ENCODE peak calls at places on chromosomes 13 and 19, in five cellular contexts. A is WERI-Rb-1, J is OCI-LY7, Y is AG09309, Z is cardiac muscle cell. H is an unnamed sample.

GRCh38 chr19:49830766-49831165 is 12.7 kb downstream of the MED25 start:
- DNase-seq in J (no peak), A (no peak), Y (no peak), Z (no peak), H (no peak)

GRCh38 chr19:53519431-53519830 is 18.5 kb upstream of the ZNF331 start:
- DNase-seq in A (no peak), J (no peak), Y (no peak), Z (no peak), H (no peak)

GRCh38 chr13:74306496-74306895 is 172.3 kb upstream of the KLF12 start:
- DNase-seq in Y (no peak), Z (peak; percentile 18), A (no peak), J (no peak), H (peak; percentile 18)

GRCh38 chr19:8307400-8307964 is 676 bp downstream of the CD320 start:
- DNase-seq in Z (no peak), Y (no peak), A (peak; percentile 16), J (peak; percentile 37), H (no peak)

GRCh38 chr13:29619995-29620394 is 24.5 kb upstream of the SLC7A1 start:
- DNase-seq in Z (no peak), A (no peak), J (no peak), Y (no peak), H (no peak)

GRCh38 chr19:10226376-10227214 is 4.5 kb downstream of the S1PR2 start:
- DNase-seq in Z (peak; percentile 93), A (no peak), Y (no peak), J (no peak), H (no peak)

GRCh38 chr13:80841346-80841882 is 500.5 kb upstream of the SPRY2 start:
- DNase-seq in J (no peak), Y (no peak), Z (no peak), A (no peak), H (no peak)

GRCh38 chr19:8561071-8561764 is 16.0 kb downstream of the MYO1F start:
- DNase-seq in J (no peak), A (no peak), Z (no peak), Y (no peak), H (no peak)

GRCh38 chr13:32881792-32882175 is 134.4 kb upstream of the KL start:
- DNase-seq in A (no peak), Y (no peak), Z (no peak), J (no peak), H (peak; percentile 92)

GRCh38 chr13:29582171-29582570 is 13.3 kb downstream of the SLC7A1 start:
- DNase-seq in Y (no peak), Z (no peak), J (no peak), A (no peak), H (no peak)

DNA sequence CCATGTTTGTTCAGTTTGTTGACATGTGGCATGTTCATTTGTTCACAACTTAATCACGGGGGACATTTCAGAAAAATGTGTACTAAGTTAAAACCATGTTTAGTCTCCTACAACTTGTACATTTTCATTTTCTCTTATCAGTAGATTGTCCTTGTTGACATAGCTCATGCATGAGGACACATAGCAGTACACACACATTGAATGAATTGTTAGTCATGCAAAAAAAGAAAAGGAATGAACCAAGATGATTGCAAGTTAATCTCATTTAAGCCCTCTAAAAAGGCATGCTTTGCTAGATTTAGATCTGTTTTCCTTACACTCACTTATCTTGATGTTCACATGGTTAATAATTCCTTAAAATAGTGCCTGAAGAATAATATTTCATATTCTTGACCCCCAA is 38.2 kb upstream of the AKAP11 start:
- DNase-seq in Z (no peak), A (no peak), J (no peak), Y (no peak), H (no peak)
- TF ChIP-seq CTCF in Z (no peak), A (no peak), J (no peak), Y (no peak), H (no peak)

GRCh38 chr13:111398196-111398595 is 77.8 kb downstream of the TEX29 start:
- DNase-seq in Y (no peak), Z (no peak), A (no peak), J (no peak), H (no peak)

GRCh38 chr13:111399776-111400505 is 79.5 kb downstream of the TEX29 start:
- DNase-seq in Z (no peak), A (no peak), Y (no peak), J (no peak), H (no peak)

GRCh38 chr13:111399334-111399733 is 78.9 kb downstream of the TEX29 start:
- DNase-seq in J (no peak), A (no peak), Y (no peak), Z (no peak), H (no peak)

GRCh38 chr13:111397202-111397880 is 76.9 kb downstream of the TEX29 start:
- DNase-seq in Y (no peak), A (no peak), Z (no peak), J (no peak), H (no peak)

DNA sequence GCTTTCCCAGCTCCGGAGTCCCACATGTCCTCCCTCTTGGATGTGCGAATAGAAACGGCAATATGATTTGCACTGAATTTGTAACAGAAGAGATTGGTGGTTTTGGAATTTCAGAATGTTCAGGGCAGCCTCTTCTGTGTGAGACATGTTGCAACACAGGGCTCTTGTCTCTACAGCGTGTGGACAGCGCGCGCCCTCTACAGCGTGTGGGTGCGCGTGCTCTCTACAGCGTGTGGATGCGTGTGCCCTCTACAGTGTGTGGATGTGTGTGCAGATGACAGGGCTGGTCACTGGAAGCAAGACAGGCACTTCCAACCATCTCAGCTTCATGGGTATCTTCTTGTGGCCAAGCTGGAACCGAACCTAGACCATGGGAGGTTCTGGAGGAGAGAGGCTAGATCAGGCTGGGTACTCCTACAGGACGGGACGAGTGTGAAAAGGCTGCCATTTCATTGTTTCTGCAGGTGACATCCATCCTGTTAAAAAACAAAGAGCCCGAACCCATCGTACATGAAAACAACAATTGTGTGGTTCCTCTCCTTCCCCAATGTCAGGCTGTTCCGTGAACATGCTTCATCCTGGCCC is 78.4 kb downstream of the TEX29 start:
- DNase-seq in Z (no peak), J (no peak), Y (no peak), A (no peak), H (no peak)
- TF ChIP-seq CTCF in Z (no peak), J (no peak), Y (peak; percentile 5), A (peak; percentile 51), H (no peak)

GRCh38 chr19:40582467-40582866 is 5.8 kb downstream of the SHKBP1 start:
- DNase-seq in J (no peak), A (no peak), Y (no peak), Z (no peak), H (no peak)

GRCh38 chr19:40585677-40586422 is 9.2 kb downstream of the SHKBP1 start:
- DNase-seq in J (no peak), Z (peak; percentile 73), Y (no peak), A (no peak), H (peak; percentile 91)

GRCh38 chr19:40583283-40583682 is 6.6 kb downstream of the SHKBP1 start:
- DNase-seq in A (no peak), Z (no peak), Y (no peak), J (no peak), H (no peak)

GRCh38 chr19:40585241-40585640 is 8.6 kb downstream of the SHKBP1 start:
- DNase-seq in Z (no peak), J (no peak), A (no peak), Y (no peak), H (no peak)

DNA sequence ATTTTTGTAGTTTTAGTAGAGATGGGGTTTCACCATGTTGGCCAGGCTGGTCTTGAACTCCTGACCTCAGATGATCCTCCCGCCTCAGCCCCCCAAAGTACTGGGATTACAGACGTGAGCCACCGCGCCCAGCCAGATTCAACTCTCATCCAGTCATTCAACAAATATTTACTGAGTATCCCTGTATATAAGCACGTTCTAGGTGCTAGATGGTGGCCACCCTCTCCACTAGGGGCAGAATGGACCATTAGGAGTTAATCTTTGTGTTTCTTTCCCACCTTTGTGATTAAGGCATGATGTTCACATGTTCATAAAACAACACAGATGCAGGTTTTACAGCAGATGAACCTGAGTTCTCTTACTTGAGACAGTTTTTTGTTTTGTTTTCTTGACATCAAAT is 7.3 kb downstream of the SHKBP1 start:
- DNase-seq in Y (no peak), J (no peak), A (no peak), Z (no peak), H (no peak)
- TF ChIP-seq CTCF in Y (no peak), J (peak; percentile 63), A (peak; percentile 21), Z (peak; percentile 20), H (peak; percentile 10)

DNA sequence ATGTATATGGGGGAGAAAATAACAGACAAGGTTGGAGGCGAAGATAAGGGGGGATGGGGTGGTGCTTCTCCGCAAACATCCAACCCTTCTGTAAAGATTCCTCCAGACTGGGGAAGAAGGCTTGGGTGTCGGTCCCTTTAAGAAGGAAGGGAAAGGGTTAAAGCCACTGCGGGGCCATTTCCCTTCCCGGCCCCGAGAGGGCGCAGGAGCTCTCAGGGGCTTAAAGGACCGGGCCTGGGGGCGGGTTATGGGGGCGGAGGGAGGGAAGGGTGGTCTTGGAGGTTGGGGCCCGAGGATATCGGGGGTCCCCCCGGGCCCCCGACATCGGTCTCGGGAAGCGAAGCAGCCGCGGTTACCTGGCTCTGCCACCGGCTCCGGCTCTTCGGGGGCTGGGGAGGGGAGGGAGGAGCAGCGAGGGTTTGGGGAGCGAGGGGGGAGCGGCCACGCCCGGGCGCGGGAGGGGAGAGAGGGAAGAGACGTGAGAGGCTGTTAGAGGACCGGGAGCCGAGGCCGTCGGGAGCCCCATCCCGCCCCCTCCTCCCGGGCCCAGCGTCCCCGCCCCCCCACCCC is 2.8 kb downstream of the TNNT1 start:
- DNase-seq in A (peak; percentile 68), J (peak; percentile 66), Y (no peak), Z (peak; percentile 24), H (peak; percentile 51)
- TF ChIP-seq CTCF in A (peak; percentile 55), J (peak; percentile 85), Y (peak; percentile 58), Z (peak; percentile 56), H (peak; percentile 81)

DNA sequence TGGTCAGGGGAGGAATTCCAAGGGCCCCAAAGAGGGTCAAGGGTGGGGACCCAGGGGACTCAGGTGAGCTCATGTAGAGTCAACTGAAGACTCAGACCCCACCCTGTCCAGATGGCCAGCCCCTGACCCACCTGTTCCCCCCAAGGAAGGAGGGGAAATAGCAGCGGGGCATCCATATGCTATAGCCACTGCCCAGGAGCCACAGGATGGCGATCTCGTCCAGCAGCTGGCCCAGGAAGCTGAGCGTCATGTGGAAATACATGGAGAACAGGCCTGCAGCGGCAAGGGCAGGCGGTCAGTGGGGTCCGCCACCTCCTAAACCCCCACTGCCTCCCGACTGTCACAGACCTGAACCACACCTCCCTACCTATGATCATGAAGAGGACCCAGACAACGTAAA is 21.4 kb downstream of the ACER1 start:
- DNase-seq in Z (no peak), A (peak; percentile 57), J (no peak), Y (no peak), H (no peak)
- TF ChIP-seq CTCF in Z (peak; percentile 4), A (peak; percentile 85), J (no peak), Y (peak; percentile 42), H (no peak)

GRCh38 chr13:65642301-65642700 is 1587.8 kb downstream of the PCDH9 start:
- DNase-seq in Z (no peak), A (no peak), J (no peak), Y (no peak), H (no peak)

DNA sequence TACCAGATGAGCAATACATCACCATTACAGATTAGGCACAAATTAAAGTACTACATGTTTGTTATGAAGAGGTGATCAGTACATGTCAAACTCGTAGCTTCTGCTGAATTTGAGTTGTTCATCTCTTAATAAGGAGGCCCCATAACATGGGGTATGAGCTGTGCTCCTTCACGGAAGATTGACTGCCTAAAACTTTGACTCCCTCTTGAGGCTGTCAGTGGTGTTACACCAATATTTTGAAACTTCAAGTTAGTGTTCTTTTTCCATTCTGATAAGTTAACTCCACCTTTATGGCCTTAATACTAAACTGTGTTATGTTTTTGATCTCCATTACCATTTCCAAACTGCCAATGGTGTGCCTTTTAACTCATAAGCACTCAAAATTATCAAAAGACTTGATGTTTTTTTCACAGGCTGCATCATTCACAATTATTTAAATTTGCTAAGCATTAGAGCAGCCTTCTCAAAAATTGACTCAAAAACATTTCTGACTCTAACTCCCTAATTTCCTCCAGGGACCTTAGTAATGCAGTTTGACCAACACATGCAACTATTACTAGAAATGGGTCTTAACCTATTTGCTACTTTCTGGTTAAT is 1591.5 kb downstream of the PCDH9 start:
- DNase-seq in Z (peak; percentile 79), A (peak; percentile 5), J (peak; percentile 34), Y (peak; percentile 18), H (peak; percentile 53)
- TF ChIP-seq CTCF in Z (peak; percentile 83), A (peak; percentile 36), J (peak; percentile 79), Y (peak; percentile 72), H (peak; percentile 63)

H was measured in MCF 10A.